ENCODE peak calls at places on chromosomes 2 and 18, in five cellular contexts. One of them, this sample, is unnamed.

GRCh38 chr2:195356026-195356425 is 301.0 kb upstream of the SLC39A10 start:
- DNase-seq in brain microvascular endothelial cell: no peak
- DNase-seq in testis: no peak
- DNase-seq in Calu3: no peak
- DNase-seq in fibroblast of the aortic adventitia: peak
- DNase-seq in this sample: no peak

GRCh38 chr18:9743200-9744016 is 35.3 kb downstream of the RAB31 start:
- DNase-seq in testis: no peak
- DNase-seq in fibroblast of the aortic adventitia: peak
- DNase-seq in brain microvascular endothelial cell: peak
- DNase-seq in Calu3: peak
- DNase-seq in this sample: no peak

GRCh38 chr2:219433666-219434467 is 776 bp upstream of the SPEG start:
- DNase-seq in brain microvascular endothelial cell: peak
- DNase-seq in testis: no peak
- DNase-seq in Calu3: peak
- DNase-seq in fibroblast of the aortic adventitia: peak
- DNase-seq in this sample: no peak

GRCh38 chr2:219658447-219658846 is 31.0 kb downstream of the SLC4A3 start:
- DNase-seq in fibroblast of the aortic adventitia: peak
- DNase-seq in Calu3: no peak
- DNase-seq in brain microvascular endothelial cell: peak
- DNase-seq in testis: no peak
- DNase-seq in this sample: no peak

GRCh38 chr18:74116628-74117554 is 30.7 kb downstream of the FBXO15 start:
- DNase-seq in testis: peak
- DNase-seq in Calu3: peak
- DNase-seq in brain microvascular endothelial cell: peak
- DNase-seq in fibroblast of the aortic adventitia: peak
- DNase-seq in this sample: no peak

GRCh38 chr2:39728941-39729351 is 50.1 kb downstream of the THUMPD2 start:
- DNase-seq in brain microvascular endothelial cell: peak
- DNase-seq in Calu3: peak
- DNase-seq in testis: peak
- DNase-seq in fibroblast of the aortic adventitia: no peak
- DNase-seq in this sample: peak

GRCh38 chr2:146844226-146844990 is 1000.4 kb upstream of the ACVR2A start:
- DNase-seq in brain microvascular endothelial cell: no peak
- DNase-seq in testis: no peak
- DNase-seq in fibroblast of the aortic adventitia: peak
- DNase-seq in Calu3: no peak
- DNase-seq in this sample: no peak

GRCh38 chr18:46113751-46114150 is 9.6 kb downstream of the HAUS1 start:
- DNase-seq in fibroblast of the aortic adventitia: no peak
- DNase-seq in Calu3: no peak
- DNase-seq in brain microvascular endothelial cell: no peak
- DNase-seq in testis: no peak
- DNase-seq in this sample: no peak

GRCh38 chr18:57210101-57210661 is 63.3 kb downstream of the BOD1L2 start:
- DNase-seq in fibroblast of the aortic adventitia: peak
- DNase-seq in Calu3: peak
- DNase-seq in brain microvascular endothelial cell: peak
- DNase-seq in testis: peak
- DNase-seq in this sample: no peak

DNA sequence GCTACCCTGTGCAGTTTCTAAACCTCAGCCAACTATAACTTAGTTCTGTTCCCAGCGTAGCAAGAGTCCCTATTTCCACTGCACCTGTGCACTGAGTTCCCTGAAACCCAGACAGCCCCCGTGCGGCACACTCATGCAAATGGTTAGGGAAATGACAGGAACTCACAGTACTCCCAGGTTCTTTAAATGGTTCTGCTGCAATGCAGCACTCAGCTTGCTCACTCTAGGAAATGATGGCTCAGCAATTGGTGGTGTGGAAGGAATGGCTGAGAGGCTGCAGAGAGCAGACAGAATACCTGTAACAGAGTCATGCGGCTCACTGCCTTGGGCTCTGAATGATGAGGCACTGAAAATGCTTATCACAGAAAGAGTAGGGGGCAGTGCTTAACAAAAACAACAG is 143.0 kb downstream of the RAD51AP2 start:
- DNase-seq in testis: no peak
- DNase-seq in Calu3: no peak
- DNase-seq in fibroblast of the aortic adventitia: no peak
- DNase-seq in brain microvascular endothelial cell: no peak
- DNase-seq in this sample: no peak
- TF ChIP-seq CTCF in testis: no peak
- TF ChIP-seq CTCF in Calu3: no peak
- TF ChIP-seq CTCF in fibroblast of the aortic adventitia: no peak
- TF ChIP-seq CTCF in brain microvascular endothelial cell: no peak
- TF ChIP-seq CTCF in this sample: no peak

GRCh38 chr2:152420923-152421322 is 85.9 kb downstream of the FMNL2 start:
- DNase-seq in fibroblast of the aortic adventitia: no peak
- DNase-seq in Calu3: no peak
- DNase-seq in brain microvascular endothelial cell: no peak
- DNase-seq in testis: no peak
- DNase-seq in this sample: no peak

GRCh38 chr2:152419944-152420813 is 85.2 kb downstream of the FMNL2 start:
- DNase-seq in brain microvascular endothelial cell: no peak
- DNase-seq in fibroblast of the aortic adventitia: no peak
- DNase-seq in Calu3: no peak
- DNase-seq in testis: no peak
- DNase-seq in this sample: no peak

GRCh38 chr2:152421521-152422367 is 86.8 kb downstream of the FMNL2 start:
- DNase-seq in testis: peak
- DNase-seq in Calu3: peak
- DNase-seq in fibroblast of the aortic adventitia: peak
- DNase-seq in brain microvascular endothelial cell: peak
- DNase-seq in this sample: no peak

GRCh38 chr2:152415811-152416210 is 80.8 kb downstream of the FMNL2 start:
- DNase-seq in testis: no peak
- DNase-seq in Calu3: no peak
- DNase-seq in brain microvascular endothelial cell: no peak
- DNase-seq in fibroblast of the aortic adventitia: peak
- DNase-seq in this sample: no peak

DNA sequence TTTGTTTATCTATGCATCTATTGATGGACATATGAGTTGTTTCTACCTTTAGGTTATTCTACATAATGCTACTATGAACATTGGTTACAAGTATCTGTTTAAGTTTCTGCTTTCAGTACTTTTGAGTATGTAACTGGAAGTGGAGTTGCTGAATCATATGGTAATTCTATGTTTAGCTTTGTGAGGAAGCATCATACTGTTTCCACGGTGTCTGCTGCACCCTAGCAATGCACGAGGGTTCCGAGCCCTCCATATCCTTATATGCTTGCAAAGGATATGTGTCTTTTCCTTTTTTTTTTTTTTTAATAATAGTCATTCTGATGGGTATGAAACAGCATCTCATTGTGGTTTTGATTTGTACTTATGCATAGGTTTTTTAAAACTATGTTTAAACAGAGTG is 83.7 kb downstream of the FMNL2 start:
- DNase-seq in testis: no peak
- DNase-seq in brain microvascular endothelial cell: peak
- DNase-seq in fibroblast of the aortic adventitia: peak
- DNase-seq in Calu3: no peak
- DNase-seq in this sample: no peak
- TF ChIP-seq CTCF in testis: no peak
- TF ChIP-seq CTCF in brain microvascular endothelial cell: peak
- TF ChIP-seq CTCF in fibroblast of the aortic adventitia: no peak
- TF ChIP-seq CTCF in Calu3: no peak
- TF ChIP-seq CTCF in this sample: no peak

DNA sequence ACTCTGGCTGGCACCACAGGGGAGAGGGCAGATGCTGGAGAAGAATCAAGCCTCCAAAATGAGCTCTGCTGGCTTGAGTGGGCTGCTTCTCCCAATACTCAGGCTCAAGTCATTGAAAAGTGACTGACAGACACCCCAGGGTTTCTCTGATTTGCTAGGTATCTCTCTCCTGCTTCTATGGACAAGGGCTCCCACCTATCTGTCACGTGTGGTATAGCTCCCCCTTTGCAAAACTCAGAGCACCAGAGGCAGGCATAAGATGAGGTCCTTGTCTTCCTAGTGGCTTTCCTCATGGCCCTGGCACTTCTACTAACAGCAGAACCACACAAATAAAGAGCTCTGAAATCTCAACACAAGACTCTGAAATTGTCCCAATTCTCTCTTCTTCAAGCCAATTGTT is 105.2 kb downstream of the GALNT14 start:
- DNase-seq in testis: no peak
- DNase-seq in Calu3: no peak
- DNase-seq in fibroblast of the aortic adventitia: no peak
- DNase-seq in brain microvascular endothelial cell: no peak
- DNase-seq in this sample: no peak
- TF ChIP-seq CTCF in testis: no peak
- TF ChIP-seq CTCF in Calu3: no peak
- TF ChIP-seq CTCF in fibroblast of the aortic adventitia: no peak
- TF ChIP-seq CTCF in brain microvascular endothelial cell: peak
- TF ChIP-seq CTCF in this sample: no peak

GRCh38 chr2:18426174-18426573 is 134.3 kb downstream of the RDH14 start:
- DNase-seq in testis: no peak
- DNase-seq in brain microvascular endothelial cell: no peak
- DNase-seq in fibroblast of the aortic adventitia: no peak
- DNase-seq in Calu3: no peak
- DNase-seq in this sample: no peak

GRCh38 chr2:18432999-18433398 is 127.5 kb downstream of the RDH14 start:
- DNase-seq in brain microvascular endothelial cell: peak
- DNase-seq in testis: peak
- DNase-seq in Calu3: no peak
- DNase-seq in fibroblast of the aortic adventitia: peak
- DNase-seq in this sample: no peak

GRCh38 chr2:18425186-18425585 is 135.3 kb downstream of the RDH14 start:
- DNase-seq in testis: no peak
- DNase-seq in brain microvascular endothelial cell: no peak
- DNase-seq in Calu3: no peak
- DNase-seq in fibroblast of the aortic adventitia: peak
- DNase-seq in this sample: no peak

GRCh38 chr2:18430996-18431748 is 129.3 kb downstream of the RDH14 start:
- DNase-seq in testis: no peak
- DNase-seq in brain microvascular endothelial cell: no peak
- DNase-seq in fibroblast of the aortic adventitia: no peak
- DNase-seq in Calu3: no peak
- DNase-seq in this sample: no peak

GRCh38 chr2:18428516-18428915 is 131.9 kb downstream of the RDH14 start:
- DNase-seq in testis: no peak
- DNase-seq in fibroblast of the aortic adventitia: no peak
- DNase-seq in brain microvascular endothelial cell: no peak
- DNase-seq in Calu3: no peak
- DNase-seq in this sample: no peak
- TF ChIP-seq CTCF in testis: no peak
- TF ChIP-seq CTCF in fibroblast of the aortic adventitia: no peak
- TF ChIP-seq CTCF in brain microvascular endothelial cell: no peak
- TF ChIP-seq CTCF in Calu3: no peak
- TF ChIP-seq CTCF in this sample: no peak

GRCh38 chr2:56130463-56131070 is 53.2 kb upstream of the CCDC85A start:
- DNase-seq in Calu3: peak
- DNase-seq in brain microvascular endothelial cell: peak
- DNase-seq in testis: peak
- DNase-seq in fibroblast of the aortic adventitia: peak
- DNase-seq in this sample: no peak

GRCh38 chr2:56132138-56132537 is 51.7 kb upstream of the CCDC85A start:
- DNase-seq in Calu3: no peak
- DNase-seq in fibroblast of the aortic adventitia: peak
- DNase-seq in testis: no peak
- DNase-seq in brain microvascular endothelial cell: peak
- DNase-seq in this sample: peak

GRCh38 chr2:56133441-56133840 is 50.3 kb upstream of the CCDC85A start:
- DNase-seq in brain microvascular endothelial cell: no peak
- DNase-seq in fibroblast of the aortic adventitia: no peak
- DNase-seq in testis: no peak
- DNase-seq in Calu3: no peak
- DNase-seq in this sample: no peak

GRCh38 chr2:56133931-56134629 is 49.7 kb upstream of the CCDC85A start:
- DNase-seq in Calu3: no peak
- DNase-seq in testis: no peak
- DNase-seq in fibroblast of the aortic adventitia: no peak
- DNase-seq in brain microvascular endothelial cell: no peak
- DNase-seq in this sample: no peak

DNA sequence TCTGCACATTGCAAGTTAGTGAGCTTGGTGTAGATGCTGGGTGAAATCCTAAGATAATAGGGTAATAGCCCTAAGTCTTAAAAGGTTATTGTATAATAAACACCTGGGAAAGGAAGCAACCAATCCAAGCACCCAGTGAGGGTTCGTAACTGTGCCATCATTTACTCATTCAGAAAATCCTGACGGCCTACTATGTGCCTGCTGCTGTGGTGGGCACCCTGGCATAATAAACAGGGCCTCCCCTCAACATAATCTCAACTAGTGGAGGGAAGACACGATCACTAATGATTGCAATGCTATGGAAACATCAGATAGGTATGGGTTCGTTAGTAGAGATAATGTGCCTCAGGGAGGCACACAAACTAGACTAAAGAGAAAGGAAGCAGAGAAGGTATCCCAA is 48.9 kb upstream of the CCDC85A start:
- DNase-seq in Calu3: no peak
- DNase-seq in brain microvascular endothelial cell: no peak
- DNase-seq in fibroblast of the aortic adventitia: no peak
- DNase-seq in testis: no peak
- DNase-seq in this sample: no peak
- TF ChIP-seq CTCF in Calu3: no peak
- TF ChIP-seq CTCF in brain microvascular endothelial cell: no peak
- TF ChIP-seq CTCF in fibroblast of the aortic adventitia: no peak
- TF ChIP-seq CTCF in testis: no peak
- TF ChIP-seq CTCF in this sample: no peak